ENCODE peak calls at places on chromosomes 7 and 10, in six cellular contexts. J is pulmonary artery endothelial cell; S is stimulated activated CD8-positive, alpha-beta memory T cell treated with anti-CD3 and anti-CD28 coated beads, Interleukin-2, amount 100 ng/mL, for 48 hours; B is Caki2; T is G401; D is T-helper 17 cell. F is an unnamed sample.

GRCh38 chr7:44294325-44295069 is 30.9 kb downstream of the CAMK2B start:
- DNase-seq in J (no peak), S (no peak), B (no peak), T (no peak), D (no peak), F (no peak)

GRCh38 chr7:50209461-50210161 is 94.9 kb upstream of the IKZF1 start:
- DNase-seq in J (no peak), S (no peak), B (no peak), T (no peak), D (no peak), F (no peak)

GRCh38 chr10:4102802-4103344 is 317.9 kb upstream of the KLF6 start:
- DNase-seq in J (no peak), S (no peak), B (no peak), T (no peak), D (no peak), F (no peak)

GRCh38 chr10:31708513-31708912 is 220.1 kb downstream of the ARHGAP12 start:
- DNase-seq in J (no peak), S (no peak), B (no peak), T (peak), D (no peak), F (no peak)

GRCh38 chr7:26060713-26061339 is 91.2 kb upstream of the NFE2L3 start:
- DNase-seq in J (no peak), S (no peak), B (no peak), T (no peak), D (no peak), F (no peak)

GRCh38 chr7:30226593-30227268 is 57.7 kb upstream of the ZNRF2 start:
- DNase-seq in J (no peak), S (no peak), B (peak), T (peak), D (no peak), F (no peak)

GRCh38 chr7:3138992-3139391 is 95.3 kb upstream of the CARD11 start:
- DNase-seq in J (no peak), S (no peak), B (no peak), T (no peak), D (no peak), F (no peak)

GRCh38 chr7:94133460-94133859 is 129.3 kb upstream of the BET1 start:
- DNase-seq in J (no peak), S (no peak), B (no peak), T (no peak), D (no peak), F (no peak)

GRCh38 chr10:61701055-61701705 is 38.5 kb downstream of the CABCOCO1 start:
- DNase-seq in J (no peak), S (no peak), B (no peak), T (no peak), D (no peak), F (no peak)

GRCh38 chr10:68135922-68136718 is 26.8 kb downstream of the MYPN start:
- DNase-seq in J (no peak), S (no peak), B (peak), T (peak), D (no peak), F (no peak)

GRCh38 chr10:100750291-100751210 is 5.2 kb downstream of the PAX2 start:
- DNase-seq in J (no peak), S (no peak), B (no peak), T (no peak), D (no peak), F (no peak)

GRCh38 chr10:132425029-132425758 is 28.2 kb downstream of the PWWP2B start:
- DNase-seq in J (no peak), S (no peak), B (no peak), T (no peak), D (no peak), F (no peak)

GRCh38 chr10:129369566-129369965 is 97.5 kb upstream of the MGMT start:
- DNase-seq in J (no peak), S (no peak), B (no peak), T (no peak), D (no peak), F (no peak)

GRCh38 chr10:118842826-118843624 is 88.3 kb upstream of the CACUL1 start:
- DNase-seq in J (no peak), S (no peak), B (no peak), T (no peak), D (no peak), F (no peak)

GRCh38 chr7:92641921-92642511 is 51.8 kb upstream of the FAM133B start:
- DNase-seq in J (no peak), S (peak), B (peak), T (no peak), D (no peak), F (peak)

GRCh38 chr10:71835671-71836593 is 15.1 kb downstream of the PSAP start:
- DNase-seq in J (peak), S (no peak), B (peak), T (no peak), D (no peak), F (no peak)